ENCODE peak calls at places on chromosomes 7 and 10, in five cellular contexts. One of them, this sample, is unnamed.

GRCh38 chr10:19816420-19817250 is at the start of gene PLXDC2:
- DNase-seq in stimulated activated CD8-positive, alpha-beta memory T cell treated with anti-CD3 and anti-CD28 coated beads, Interleukin-12 subunit alpha, Interleukin-12 subunit beta, amount 100 ng/mL, for 1 hour: no peak
- DNase-seq in T-helper 9 cell: no peak
- DNase-seq in activated T-cell treated with anti-CD3 and anti-CD28 coated beads for 1 hour: no peak
- DNase-seq in Caki2: no peak
- DNase-seq in this sample: no peak

GRCh38 chr7:36683111-36683510 is 41.2 kb downstream of the AOAH start:
- DNase-seq in stimulated activated CD8-positive, alpha-beta memory T cell treated with anti-CD3 and anti-CD28 coated beads, Interleukin-12 subunit alpha, Interleukin-12 subunit beta, amount 100 ng/mL, for 1 hour: no peak
- DNase-seq in Caki2: no peak
- DNase-seq in T-helper 9 cell: no peak
- DNase-seq in activated T-cell treated with anti-CD3 and anti-CD28 coated beads for 1 hour: no peak
- DNase-seq in this sample: no peak

GRCh38 chr10:102752934-102753664 is 9.4 kb downstream of the WBP1L start:
- DNase-seq in Caki2: no peak
- DNase-seq in T-helper 9 cell: no peak
- DNase-seq in stimulated activated CD8-positive, alpha-beta memory T cell treated with anti-CD3 and anti-CD28 coated beads, Interleukin-12 subunit alpha, Interleukin-12 subunit beta, amount 100 ng/mL, for 1 hour: no peak
- DNase-seq in activated T-cell treated with anti-CD3 and anti-CD28 coated beads for 1 hour: no peak
- DNase-seq in this sample: no peak

GRCh38 chr7:19623676-19624075 is 85.2 kb downstream of the POLR1F start:
- DNase-seq in stimulated activated CD8-positive, alpha-beta memory T cell treated with anti-CD3 and anti-CD28 coated beads, Interleukin-12 subunit alpha, Interleukin-12 subunit beta, amount 100 ng/mL, for 1 hour: no peak
- DNase-seq in activated T-cell treated with anti-CD3 and anti-CD28 coated beads for 1 hour: no peak
- DNase-seq in Caki2: no peak
- DNase-seq in T-helper 9 cell: no peak
- DNase-seq in this sample: no peak

GRCh38 chr10:95273393-95274312 is 17.1 kb downstream of the PDLIM1 start:
- DNase-seq in stimulated activated CD8-positive, alpha-beta memory T cell treated with anti-CD3 and anti-CD28 coated beads, Interleukin-12 subunit alpha, Interleukin-12 subunit beta, amount 100 ng/mL, for 1 hour: no peak
- DNase-seq in activated T-cell treated with anti-CD3 and anti-CD28 coated beads for 1 hour: no peak
- DNase-seq in T-helper 9 cell: no peak
- DNase-seq in Caki2: peak
- DNase-seq in this sample: no peak

GRCh38 chr7:42338231-42339222 is 101.5 kb upstream of the GLI3 start:
- DNase-seq in T-helper 9 cell: no peak
- DNase-seq in stimulated activated CD8-positive, alpha-beta memory T cell treated with anti-CD3 and anti-CD28 coated beads, Interleukin-12 subunit alpha, Interleukin-12 subunit beta, amount 100 ng/mL, for 1 hour: no peak
- DNase-seq in activated T-cell treated with anti-CD3 and anti-CD28 coated beads for 1 hour: no peak
- DNase-seq in Caki2: no peak
- DNase-seq in this sample: no peak

GRCh38 chr10:61786728-61787127 is 114.8 kb upstream of the ARID5B start:
- DNase-seq in Caki2: no peak
- DNase-seq in activated T-cell treated with anti-CD3 and anti-CD28 coated beads for 1 hour: no peak
- DNase-seq in T-helper 9 cell: no peak
- DNase-seq in stimulated activated CD8-positive, alpha-beta memory T cell treated with anti-CD3 and anti-CD28 coated beads, Interleukin-12 subunit alpha, Interleukin-12 subunit beta, amount 100 ng/mL, for 1 hour: no peak
- DNase-seq in this sample: no peak

GRCh38 chr10:102096449-102096848 is 23.7 kb downstream of the LDB1 start:
- DNase-seq in stimulated activated CD8-positive, alpha-beta memory T cell treated with anti-CD3 and anti-CD28 coated beads, Interleukin-12 subunit alpha, Interleukin-12 subunit beta, amount 100 ng/mL, for 1 hour: no peak
- DNase-seq in activated T-cell treated with anti-CD3 and anti-CD28 coated beads for 1 hour: no peak
- DNase-seq in Caki2: no peak
- DNase-seq in T-helper 9 cell: no peak
- DNase-seq in this sample: no peak

GRCh38 chr7:106139253-106140251 is 27.4 kb upstream of the SYPL1 start:
- DNase-seq in activated T-cell treated with anti-CD3 and anti-CD28 coated beads for 1 hour: no peak
- DNase-seq in T-helper 9 cell: no peak
- DNase-seq in Caki2: no peak
- DNase-seq in stimulated activated CD8-positive, alpha-beta memory T cell treated with anti-CD3 and anti-CD28 coated beads, Interleukin-12 subunit alpha, Interleukin-12 subunit beta, amount 100 ng/mL, for 1 hour: no peak
- DNase-seq in this sample: no peak

GRCh38 chr7:101435461-101436225 is 73.0 kb downstream of the COL26A1 start:
- DNase-seq in stimulated activated CD8-positive, alpha-beta memory T cell treated with anti-CD3 and anti-CD28 coated beads, Interleukin-12 subunit alpha, Interleukin-12 subunit beta, amount 100 ng/mL, for 1 hour: no peak
- DNase-seq in T-helper 9 cell: no peak
- DNase-seq in activated T-cell treated with anti-CD3 and anti-CD28 coated beads for 1 hour: no peak
- DNase-seq in Caki2: no peak
- DNase-seq in this sample: no peak

GRCh38 chr10:72875250-72876055 is 18.1 kb upstream of the OIT3 start:
- DNase-seq in stimulated activated CD8-positive, alpha-beta memory T cell treated with anti-CD3 and anti-CD28 coated beads, Interleukin-12 subunit alpha, Interleukin-12 subunit beta, amount 100 ng/mL, for 1 hour: no peak
- DNase-seq in T-helper 9 cell: no peak
- DNase-seq in Caki2: peak
- DNase-seq in activated T-cell treated with anti-CD3 and anti-CD28 coated beads for 1 hour: no peak
- DNase-seq in this sample: no peak

GRCh38 chr7:106599343-106599698 is 61.6 kb downstream of the CCDC71L start:
- DNase-seq in Caki2: no peak
- DNase-seq in stimulated activated CD8-positive, alpha-beta memory T cell treated with anti-CD3 and anti-CD28 coated beads, Interleukin-12 subunit alpha, Interleukin-12 subunit beta, amount 100 ng/mL, for 1 hour: no peak
- DNase-seq in T-helper 9 cell: no peak
- DNase-seq in activated T-cell treated with anti-CD3 and anti-CD28 coated beads for 1 hour: no peak
- DNase-seq in this sample: peak

GRCh38 chr10:42939237-42939636 is 137.6 kb upstream of the RET start:
- DNase-seq in Caki2: no peak
- DNase-seq in T-helper 9 cell: no peak
- DNase-seq in stimulated activated CD8-positive, alpha-beta memory T cell treated with anti-CD3 and anti-CD28 coated beads, Interleukin-12 subunit alpha, Interleukin-12 subunit beta, amount 100 ng/mL, for 1 hour: no peak
- DNase-seq in activated T-cell treated with anti-CD3 and anti-CD28 coated beads for 1 hour: no peak
- DNase-seq in this sample: no peak

GRCh38 chr7:128032605-128033235 is 1.5 kb upstream of the LRRC4 start:
- DNase-seq in activated T-cell treated with anti-CD3 and anti-CD28 coated beads for 1 hour: no peak
- DNase-seq in stimulated activated CD8-positive, alpha-beta memory T cell treated with anti-CD3 and anti-CD28 coated beads, Interleukin-12 subunit alpha, Interleukin-12 subunit beta, amount 100 ng/mL, for 1 hour: no peak
- DNase-seq in T-helper 9 cell: no peak
- DNase-seq in Caki2: no peak
- DNase-seq in this sample: no peak

GRCh38 chr7:75534727-75535307 is 42.7 kb downstream of the SPDYE5 start:
- DNase-seq in Caki2: peak
- DNase-seq in stimulated activated CD8-positive, alpha-beta memory T cell treated with anti-CD3 and anti-CD28 coated beads, Interleukin-12 subunit alpha, Interleukin-12 subunit beta, amount 100 ng/mL, for 1 hour: no peak
- DNase-seq in activated T-cell treated with anti-CD3 and anti-CD28 coated beads for 1 hour: no peak
- DNase-seq in T-helper 9 cell: no peak
- DNase-seq in this sample: no peak

GRCh38 chr7:47513741-47514241 is 68.1 kb downstream of the TNS3 start:
- DNase-seq in stimulated activated CD8-positive, alpha-beta memory T cell treated with anti-CD3 and anti-CD28 coated beads, Interleukin-12 subunit alpha, Interleukin-12 subunit beta, amount 100 ng/mL, for 1 hour: no peak
- DNase-seq in T-helper 9 cell: no peak
- DNase-seq in Caki2: no peak
- DNase-seq in activated T-cell treated with anti-CD3 and anti-CD28 coated beads for 1 hour: no peak
- DNase-seq in this sample: no peak

GRCh38 chr10:47418966-47419365 is 34.9 kb upstream of the ZNF488 start:
- DNase-seq in Caki2: no peak
- DNase-seq in stimulated activated CD8-positive, alpha-beta memory T cell treated with anti-CD3 and anti-CD28 coated beads, Interleukin-12 subunit alpha, Interleukin-12 subunit beta, amount 100 ng/mL, for 1 hour: no peak
- DNase-seq in T-helper 9 cell: no peak
- DNase-seq in activated T-cell treated with anti-CD3 and anti-CD28 coated beads for 1 hour: no peak
- DNase-seq in this sample: no peak

GRCh38 chr7:151100921-151101320 is 14.6 kb downstream of the AGAP3 start:
- DNase-seq in T-helper 9 cell: no peak
- DNase-seq in activated T-cell treated with anti-CD3 and anti-CD28 coated beads for 1 hour: no peak
- DNase-seq in Caki2: no peak
- DNase-seq in stimulated activated CD8-positive, alpha-beta memory T cell treated with anti-CD3 and anti-CD28 coated beads, Interleukin-12 subunit alpha, Interleukin-12 subunit beta, amount 100 ng/mL, for 1 hour: no peak
- DNase-seq in this sample: no peak

GRCh38 chr7:99997545-99998137 is 17.8 kb upstream of the ZKSCAN1 start:
- DNase-seq in Caki2: no peak
- DNase-seq in activated T-cell treated with anti-CD3 and anti-CD28 coated beads for 1 hour: peak
- DNase-seq in stimulated activated CD8-positive, alpha-beta memory T cell treated with anti-CD3 and anti-CD28 coated beads, Interleukin-12 subunit alpha, Interleukin-12 subunit beta, amount 100 ng/mL, for 1 hour: peak
- DNase-seq in T-helper 9 cell: peak
- DNase-seq in this sample: no peak

GRCh38 chr7:108132551-108133265 is 2.5 kb upstream of the LAMB4 start:
- DNase-seq in activated T-cell treated with anti-CD3 and anti-CD28 coated beads for 1 hour: no peak
- DNase-seq in T-helper 9 cell: no peak
- DNase-seq in Caki2: no peak
- DNase-seq in stimulated activated CD8-positive, alpha-beta memory T cell treated with anti-CD3 and anti-CD28 coated beads, Interleukin-12 subunit alpha, Interleukin-12 subunit beta, amount 100 ng/mL, for 1 hour: no peak
- DNase-seq in this sample: peak

GRCh38 chr10:78581133-78581694 is 487.6 kb upstream of the ZMIZ1 start:
- DNase-seq in Caki2: no peak
- DNase-seq in T-helper 9 cell: no peak
- DNase-seq in activated T-cell treated with anti-CD3 and anti-CD28 coated beads for 1 hour: no peak
- DNase-seq in stimulated activated CD8-positive, alpha-beta memory T cell treated with anti-CD3 and anti-CD28 coated beads, Interleukin-12 subunit alpha, Interleukin-12 subunit beta, amount 100 ng/mL, for 1 hour: no peak
- DNase-seq in this sample: no peak

GRCh38 chr7:157565201-157565626 is 228.4 kb downstream of the DNAJB6 start:
- DNase-seq in activated T-cell treated with anti-CD3 and anti-CD28 coated beads for 1 hour: no peak
- DNase-seq in T-helper 9 cell: no peak
- DNase-seq in Caki2: no peak
- DNase-seq in stimulated activated CD8-positive, alpha-beta memory T cell treated with anti-CD3 and anti-CD28 coated beads, Interleukin-12 subunit alpha, Interleukin-12 subunit beta, amount 100 ng/mL, for 1 hour: no peak
- DNase-seq in this sample: no peak

GRCh38 chr10:1661861-1662260 is 75.5 kb downstream of the ADARB2 start:
- DNase-seq in Caki2: no peak
- DNase-seq in stimulated activated CD8-positive, alpha-beta memory T cell treated with anti-CD3 and anti-CD28 coated beads, Interleukin-12 subunit alpha, Interleukin-12 subunit beta, amount 100 ng/mL, for 1 hour: no peak
- DNase-seq in T-helper 9 cell: no peak
- DNase-seq in activated T-cell treated with anti-CD3 and anti-CD28 coated beads for 1 hour: no peak
- DNase-seq in this sample: no peak

This sample was measured in epithelial cell of prostate.